ENCODE peak calls at places on chromosomes 7 and 10, in nine cellular contexts. Y, P, F, B, W, G, Q, T and U are unnamed samples.

GRCh38 chr10:124763267-124763666 is 19.1 kb upstream of the FAM53B start:
- DNase-seq in Y (no peak), P (peak), F (no peak), B (no peak), W (no peak), G (no peak), Q (no peak), T (peak), U (no peak)

GRCh38 chr7:157263156-157263555 is 73.6 kb upstream of the DNAJB6 start:
- DNase-seq in Y (no peak), P (no peak), F (no peak), B (no peak), W (no peak), G (no peak), Q (no peak), T (no peak), U (no peak)

GRCh38 chr10:25867321-25867720 is 66.7 kb upstream of the MYO3A start:
- DNase-seq in Y (no peak), P (peak), F (no peak), B (no peak), W (no peak), G (no peak), Q (no peak), T (peak), U (no peak)

GRCh38 chr10:132538031-132538789 is 623 bp downstream of the INPP5A start:
- DNase-seq in Y (peak), P (no peak), F (no peak), B (no peak), W (peak), G (no peak), Q (no peak), T (no peak), U (no peak)

GRCh38 chr10:49508249-49508648 is 30.7 kb downstream of the ERCC6 start:
- DNase-seq in Y (no peak), P (no peak), F (no peak), B (no peak), W (no peak), G (no peak), Q (no peak), T (no peak), U (peak)

GRCh38 chr10:117684673-117685211 is 142.2 kb downstream of the EMX2 start:
- DNase-seq in Y (peak), P (no peak), F (no peak), B (no peak), W (peak), G (no peak), Q (no peak), T (peak), U (no peak)

GRCh38 chr10:32372000-32372875 is 25.3 kb upstream of the EPC1 start:
- DNase-seq in Y (peak), P (peak), F (no peak), B (no peak), W (no peak), G (no peak), Q (no peak), T (no peak), U (no peak)

GRCh38 chr10:93208717-93209464 is 135.2 kb downstream of the CYP26A1 start:
- DNase-seq in Y (no peak), P (peak), F (no peak), B (peak), W (no peak), G (no peak), Q (no peak), T (no peak), U (no peak)

GRCh38 chr10:79073784-79074432 is 5.1 kb downstream of the ZMIZ1 start:
- DNase-seq in Y (peak), P (no peak), F (no peak), B (peak), W (peak), G (no peak), Q (no peak), T (peak), U (no peak)

GRCh38 chr10:110919971-110920881 is 822 bp downstream of the SHOC2 start:
- DNase-seq in Y (peak), P (peak), F (no peak), B (peak), W (peak), G (no peak), Q (no peak), T (peak), U (peak)

GRCh38 chr7:22841954-22842353 is 19.3 kb upstream of the TOMM7 start:
- DNase-seq in Y (no peak), P (no peak), F (no peak), B (no peak), W (peak), G (no peak), Q (no peak), T (no peak), U (no peak)

GRCh38 chr7:135774284-135774683 is 25.7 kb upstream of the FAM180A start:
- DNase-seq in Y (peak), P (peak), F (no peak), B (peak), W (no peak), G (peak), Q (no peak), T (no peak), U (no peak)

GRCh38 chr7:158725506-158725800 is 20.8 kb upstream of the NCAPG2 start:
- DNase-seq in Y (no peak), P (no peak), F (no peak), B (no peak), W (no peak), G (no peak), Q (no peak), T (no peak), U (no peak)

GRCh38 chr10:98374176-98374969 is 40.6 kb downstream of the PYROXD2 start:
- DNase-seq in Y (no peak), P (peak), F (no peak), B (peak), W (no peak), G (no peak), Q (no peak), T (peak), U (no peak)

GRCh38 chr10:36302086-36302485 is 660.0 kb upstream of the FZD8 start:
- DNase-seq in Y (no peak), P (no peak), F (no peak), B (no peak), W (no peak), G (no peak), Q (no peak), T (peak), U (no peak)

GRCh38 chr7:101953248-101953819 is 135.9 kb downstream of the CUX1 start:
- DNase-seq in Y (no peak), P (peak), F (no peak), B (peak), W (peak), G (no peak), Q (peak), T (peak), U (no peak)

GRCh38 chr7:151361193-151361959 is 19.8 kb downstream of the NUB1 start:
- DNase-seq in Y (no peak), P (peak), F (no peak), B (peak), W (no peak), G (no peak), Q (no peak), T (no peak), U (no peak)

GRCh38 chr10:12606461-12606860 is 257.1 kb downstream of the CAMK1D start:
- DNase-seq in Y (no peak), P (no peak), F (no peak), B (no peak), W (no peak), G (no peak), Q (no peak), T (no peak), U (no peak)
- H3K4me3 ChIP-seq in Y (no peak), P (no peak), F (no peak), B (no peak), W (no peak), G (no peak), Q (no peak), T (no peak), U (peak)

GRCh38 chr7:131008840-131009651 is 275.0 kb upstream of the KLF14 start:
- DNase-seq in Y (no peak), P (no peak), F (no peak), B (peak), W (no peak), G (no peak), Q (no peak), T (peak), U (no peak)
- H3K4me3 ChIP-seq in Y (no peak), P (no peak), F (no peak), B (no peak), W (no peak), G (no peak), Q (no peak), T (no peak), U (no peak)

GRCh38 chr7:128743112-128743772 is 4.1 kb downstream of the CALU start:
- DNase-seq in Y (no peak), P (peak), F (no peak), B (no peak), W (no peak), G (no peak), Q (no peak), T (peak), U (no peak)

GRCh38 chr7:128741491-128741890 is 2.3 kb downstream of the CALU start:
- DNase-seq in Y (no peak), P (no peak), F (no peak), B (peak), W (no peak), G (no peak), Q (no peak), T (peak), U (no peak)

GRCh38 chr7:128739990-128740682 is 977 bp downstream of the CALU start:
- DNase-seq in Y (no peak), P (no peak), F (no peak), B (peak), W (no peak), G (no peak), Q (no peak), T (peak), U (no peak)

GRCh38 chr7:128740996-128741395 is 1.8 kb downstream of the CALU start:
- DNase-seq in Y (no peak), P (peak), F (no peak), B (peak), W (no peak), G (no peak), Q (no peak), T (peak), U (no peak)

GRCh38 chr7:128742206-128742605 is 3.0 kb downstream of the CALU start:
- DNase-seq in Y (no peak), P (peak), F (no peak), B (peak), W (no peak), G (no peak), Q (no peak), T (peak), U (no peak)
- H3K4me3 ChIP-seq in Y (no peak), P (peak), F (no peak), B (no peak), W (peak), G (no peak), Q (no peak), T (peak), U (no peak)

GRCh38 chr10:59047180-59047579 is 129.3 kb upstream of the PHYHIPL start:
- DNase-seq in Y (peak), P (no peak), F (no peak), B (no peak), W (no peak), G (no peak), Q (no peak), T (no peak), U (no peak)

GRCh38 chr10:59047957-59048618 is 128.4 kb upstream of the PHYHIPL start:
- DNase-seq in Y (no peak), P (no peak), F (no peak), B (no peak), W (no peak), G (no peak), Q (no peak), T (no peak), U (no peak)
- H3K4me3 ChIP-seq in Y (no peak), P (no peak), F (no peak), B (no peak), W (no peak), G (no peak), Q (no peak), T (no peak), U (no peak)

DNA sequence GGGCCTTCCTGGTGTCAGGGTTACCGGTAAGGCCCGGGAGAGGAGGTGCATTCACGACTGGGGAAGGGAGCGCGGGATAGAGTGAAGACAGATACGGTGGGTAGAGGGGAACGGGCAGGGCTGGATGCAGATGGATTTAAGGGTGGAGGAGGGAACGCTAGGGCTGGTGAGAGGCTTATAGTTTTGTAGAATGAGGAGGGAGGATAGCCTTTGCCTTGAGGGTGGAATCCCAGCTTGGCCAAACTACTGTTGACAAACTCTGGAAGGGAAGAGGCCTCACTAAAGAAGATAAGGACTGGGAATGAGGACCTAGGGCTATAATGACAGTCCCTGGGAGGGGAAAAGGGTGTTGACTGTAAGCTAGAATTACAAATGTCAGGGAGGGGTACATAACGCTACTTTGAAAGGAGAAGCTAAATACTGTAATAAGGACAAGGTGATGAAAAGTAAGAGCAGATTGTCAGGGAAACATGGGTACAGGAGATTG is 662 bp downstream of the BTRC start:
- DNase-seq in Y (no peak), P (no peak), F (no peak), B (no peak), W (no peak), G (no peak), Q (no peak), T (peak), U (no peak)
- H3K4me3 ChIP-seq in Y (peak), P (peak), F (peak), B (peak), W (peak), G (peak), Q (peak), T (peak), U (peak)

GRCh38 chr10:113273877-113274829 is 278.7 kb upstream of the HABP2 start:
- DNase-seq in Y (no peak), P (peak), F (peak), B (peak), W (peak), G (no peak), Q (no peak), T (peak), U (no peak)

GRCh38 chr10:113268186-113268585 is 284.7 kb upstream of the HABP2 start:
- DNase-seq in Y (no peak), P (no peak), F (no peak), B (no peak), W (no peak), G (no peak), Q (no peak), T (no peak), U (no peak)

GRCh38 chr10:113272511-113272910 is 280.3 kb upstream of the HABP2 start:
- DNase-seq in Y (no peak), P (no peak), F (no peak), B (no peak), W (no peak), G (no peak), Q (no peak), T (no peak), U (no peak)

GRCh38 chr10:113269333-113269732 is 283.5 kb upstream of the HABP2 start:
- DNase-seq in Y (no peak), P (no peak), F (no peak), B (no peak), W (no peak), G (no peak), Q (no peak), T (no peak), U (no peak)

DNA sequence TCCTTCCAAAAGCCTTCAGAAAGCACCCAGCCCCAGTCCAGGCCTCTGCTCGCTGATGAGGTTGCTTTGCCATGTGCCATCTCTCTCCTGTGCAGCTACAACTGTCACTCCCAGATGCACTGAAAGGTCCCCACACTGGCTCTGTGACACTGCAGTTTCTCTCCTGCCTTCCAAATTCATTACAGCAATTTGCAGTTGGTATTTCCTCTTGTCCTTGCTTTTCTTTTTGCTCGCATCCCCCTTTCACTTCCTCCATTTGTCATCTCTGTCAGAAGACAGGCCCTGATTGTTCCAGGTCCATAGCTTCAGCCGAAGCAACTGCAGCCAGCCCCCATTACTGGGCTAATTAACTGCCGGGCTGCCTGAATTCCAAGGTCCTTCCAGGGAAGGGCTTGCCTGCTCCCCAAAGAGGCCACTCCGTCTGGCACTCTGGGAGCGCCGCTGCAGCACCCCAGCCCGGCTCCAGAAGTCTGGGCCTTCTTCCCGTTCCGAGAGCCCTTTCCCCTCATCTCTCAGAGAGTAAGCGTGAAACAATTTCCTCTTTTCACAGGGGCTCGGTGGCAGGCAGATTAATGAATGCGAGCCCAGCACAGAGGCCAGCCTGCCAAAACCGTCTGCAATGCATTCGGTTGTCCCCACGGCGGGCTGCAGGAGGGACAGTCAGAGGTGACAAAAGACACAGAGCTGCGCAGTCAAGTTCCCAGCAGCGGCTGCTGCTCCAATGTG is 279.5 kb upstream of the HABP2 start:
- DNase-seq in Y (peak), P (no peak), F (no peak), B (peak), W (peak), G (no peak), Q (no peak), T (peak), U (no peak)
- H3K4me3 ChIP-seq in Y (no peak), P (no peak), F (no peak), B (no peak), W (no peak), G (no peak), Q (no peak), T (no peak), U (no peak)

GRCh38 chr7:149767068-149767467 is 6.3 kb downstream of the ZNF467 start:
- DNase-seq in Y (no peak), P (no peak), F (no peak), B (no peak), W (no peak), G (no peak), Q (no peak), T (no peak), U (no peak)

GRCh38 chr7:149765399-149766121 is 7.8 kb downstream of the ZNF467 start:
- DNase-seq in Y (no peak), P (no peak), F (no peak), B (no peak), W (no peak), G (no peak), Q (no peak), T (no peak), U (no peak)

GRCh38 chr7:149764481-149765398 is 8.6 kb downstream of the ZNF467 start:
- DNase-seq in Y (no peak), P (no peak), F (no peak), B (no peak), W (peak), G (no peak), Q (no peak), T (no peak), U (no peak)

GRCh38 chr7:149763563-149764240 is 9.7 kb downstream of the ZNF467 start:
- DNase-seq in Y (no peak), P (no peak), F (no peak), B (no peak), W (no peak), G (no peak), Q (no peak), T (no peak), U (no peak)

DNA sequence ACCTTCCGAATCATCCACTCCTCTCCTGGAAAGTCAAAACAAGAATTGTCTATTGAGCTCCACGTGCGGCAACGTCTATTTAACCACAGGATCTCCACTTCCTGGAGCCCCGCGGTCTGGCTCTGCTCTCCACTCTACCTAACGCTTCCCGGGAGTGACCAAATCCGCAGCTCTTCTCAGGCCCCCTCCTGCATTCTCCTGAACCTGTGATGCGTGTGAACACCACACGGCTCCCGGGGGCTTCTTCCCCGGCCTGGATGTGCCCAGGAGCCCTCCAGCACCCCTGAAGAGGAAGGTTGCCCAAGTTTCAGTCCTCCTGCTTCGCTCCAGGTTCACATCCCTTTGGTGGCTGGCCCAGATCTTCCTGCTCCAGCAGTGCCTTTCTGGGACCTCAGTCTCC is 7.2 kb downstream of the ZNF467 start:
- DNase-seq in Y (no peak), P (no peak), F (no peak), B (no peak), W (no peak), G (no peak), Q (no peak), T (no peak), U (no peak)
- H3K4me3 ChIP-seq in Y (no peak), P (no peak), F (no peak), B (no peak), W (peak), G (no peak), Q (no peak), T (no peak), U (no peak)

DNA sequence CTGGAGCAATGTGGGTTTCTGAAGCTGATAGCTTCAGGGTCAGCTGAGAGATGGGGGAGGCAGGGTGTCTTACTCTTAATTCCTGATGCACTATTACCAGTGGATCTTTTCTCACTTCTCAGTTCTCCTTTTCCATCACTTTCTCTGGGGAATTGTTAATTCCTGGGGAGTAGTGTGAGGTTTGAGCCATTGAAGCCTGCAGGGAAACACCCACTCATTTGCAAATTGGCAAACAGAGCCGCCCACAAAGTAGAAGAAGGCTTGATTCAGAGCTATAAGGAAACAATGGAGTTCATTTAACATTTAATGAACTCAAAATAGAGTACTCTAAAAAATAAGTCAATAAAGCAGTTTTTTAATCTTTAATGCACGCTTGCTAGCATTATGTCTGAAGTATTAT is 4.3 kb upstream of the TECTB start:
- DNase-seq in Y (no peak), P (no peak), F (no peak), B (no peak), W (no peak), G (no peak), Q (no peak), T (no peak), U (no peak)
- H3K4me3 ChIP-seq in Y (no peak), P (no peak), F (no peak), B (no peak), W (no peak), G (no peak), Q (no peak), T (no peak), U (no peak)

DNA sequence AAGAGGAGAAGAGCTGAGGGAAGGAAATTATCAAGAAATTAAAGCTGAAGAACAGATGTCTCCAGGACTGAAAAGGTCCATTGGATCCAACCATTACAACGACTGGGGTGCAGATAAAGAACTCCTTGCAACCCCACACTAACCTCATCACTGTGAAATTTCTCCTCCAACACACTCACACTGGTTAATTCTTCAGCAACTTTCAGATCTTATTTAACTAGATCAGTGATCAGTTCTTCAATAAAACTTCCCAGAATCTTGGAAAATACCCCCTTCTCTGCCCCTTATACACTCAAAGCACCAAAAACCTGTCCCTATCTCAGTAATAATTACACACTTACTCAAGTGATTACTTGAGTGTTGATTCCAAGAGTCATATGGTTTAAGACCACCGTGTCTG is 123.9 kb downstream of the MPP7 start:
- DNase-seq in Y (no peak), P (no peak), F (no peak), B (no peak), W (no peak), G (no peak), Q (no peak), T (no peak), U (no peak)
- H3K4me3 ChIP-seq in Y (no peak), P (no peak), F (no peak), B (no peak), W (no peak), G (no peak), Q (peak), T (no peak), U (no peak)